ENCODE peak calls at places on chromosomes 4 and X, in seven cellular contexts. S, J, H, O, Z, U and C are unnamed samples.
A peak's percentile ranks its signal among the peaks of the same experiment; 100 is the strongest.

GRCh38 chr4:68175562-68176155 is 46.0 kb upstream of the TMPRSS11F start:
- DNase-seq in S (peak; percentile 82), J (no peak), H (no peak), O (peak; percentile 67), Z (peak; percentile 61), U (peak; percentile 28), C (no peak)

GRCh38 chrX:124045109-124045508 is 83.6 kb downstream of the STAG2 start:
- DNase-seq in S (no peak), J (no peak), H (no peak), O (no peak), Z (no peak), U (no peak), C (no peak)

GRCh38 chr4:113700602-113701150 is 60.9 kb downstream of the CAMK2D start:
- DNase-seq in S (peak; percentile 11), J (no peak), H (no peak), O (no peak), Z (no peak), U (no peak), C (no peak)

GRCh38 chr4:180832086-180832485 is 1411.1 kb upstream of the TENM3 start:
- DNase-seq in S (no peak), J (no peak), H (no peak), O (no peak), Z (no peak), U (no peak), C (no peak)

GRCh38 chrX:134737721-134738369 is 79.6 kb upstream of the PLAC1 start:
- DNase-seq in S (no peak), J (no peak), H (no peak), O (no peak), Z (no peak), U (no peak), C (no peak)

GRCh38 chr4:24657768-24658617 is 73.6 kb upstream of the DHX15 start:
- DNase-seq in S (peak; percentile 25), J (no peak), H (peak; percentile 53), O (peak; percentile 16), Z (no peak), U (peak; percentile 61), C (no peak)

GRCh38 chrX:81121513-81122363 is 80.0 kb downstream of the HMGN5 start:
- DNase-seq in S (peak; percentile 90), J (peak; percentile 73), H (peak; percentile 91), O (no peak), Z (peak; percentile 82), U (peak; percentile 81), C (peak; percentile 72)

GRCh38 chrX:41734530-41734929 is 10.5 kb downstream of the GPR82 start:
- DNase-seq in S (no peak), J (no peak), H (no peak), O (no peak), Z (no peak), U (no peak), C (no peak)

GRCh38 chr4:125801373-125801772 is 486.6 kb downstream of the FAT4 start:
- DNase-seq in S (no peak), J (no peak), H (no peak), O (no peak), Z (no peak), U (no peak), C (no peak)

GRCh38 chrX:29231800-29232199 is 644.6 kb downstream of the IL1RAPL1 start:
- DNase-seq in S (no peak), J (no peak), H (no peak), O (no peak), Z (no peak), U (no peak), C (no peak)